ENCODE peak calls at places on chromosome 7, in six cellular contexts. E is K562, R is H1, I is GM12878, L is HepG2, X is GM12892. W is an unnamed sample.

GRCh38 chr7:29921404-29922010 is 68.1 kb downstream of the SCRN1 start:
- DNase-seq in E (peak), R (peak), I (peak), L (peak), X (peak), W (peak)

GRCh38 chr7:64614812-64615211 is 51.1 kb upstream of the ZNF107 start:
- DNase-seq in E (no peak), R (no peak), I (no peak), L (no peak), X (no peak), W (no peak)

GRCh38 chr7:155509725-155510551 is 36.4 kb downstream of the CNPY1 start:
- DNase-seq in E (no peak), R (peak), I (no peak), L (no peak), X (no peak), W (no peak)

GRCh38 chr7:51079494-51079893 is 237.1 kb downstream of the COBL start:
- DNase-seq in E (no peak), R (no peak), I (no peak), L (no peak), X (no peak), W (no peak)

GRCh38 chr7:56106108-56107073 is at the start of gene CHCHD2:
- DNase-seq in E (peak), R (peak), I (peak), L (peak), X (peak), W (peak)

GRCh38 chr7:94970085-94970576 is 62.7 kb downstream of the PPP1R9A start:
- DNase-seq in E (no peak), R (no peak), I (no peak), L (no peak), X (no peak), W (no peak)

GRCh38 chr7:101743241-101743994 is 74.0 kb upstream of the CUX1 start:
- DNase-seq in E (peak), R (peak), I (no peak), L (no peak), X (peak), W (peak)

GRCh38 chr7:11835260-11835659 is 3.3 kb upstream of the THSD7A start:
- DNase-seq in E (no peak), R (no peak), I (no peak), L (no peak), X (no peak), W (no peak)

GRCh38 chr7:877312-878232 is 1.2 kb downstream of the GET4 start:
- DNase-seq in E (peak), R (no peak), I (no peak), L (peak), X (no peak), W (no peak)

GRCh38 chr7:83677180-83677866 is 28.4 kb upstream of the SEMA3E start:
- DNase-seq in E (no peak), R (no peak), I (no peak), L (no peak), X (no peak), W (no peak)

GRCh38 chr7:39644170-39644569 is 20.8 kb downstream of the RALA start:
- DNase-seq in E (no peak), R (no peak), I (no peak), L (no peak), X (no peak), W (no peak)

GRCh38 chr7:32239764-32240163 is 169.6 kb upstream of the PDE1C start:
- DNase-seq in E (no peak), R (peak), I (no peak), L (no peak), X (no peak), W (no peak)

GRCh38 chr7:42372498-42372897 is 135.5 kb upstream of the GLI3 start:
- DNase-seq in E (no peak), R (no peak), I (no peak), L (no peak), X (no peak), W (no peak)

GRCh38 chr7:140521426-140521825 is 42.1 kb upstream of the MKRN1 start:
- DNase-seq in E (no peak), R (no peak), I (no peak), L (no peak), X (no peak), W (no peak)

GRCh38 chr7:6258440-6259182 is 13.8 kb downstream of the CYTH3 start:
- DNase-seq in E (no peak), R (peak), I (no peak), L (no peak), X (no peak), W (no peak)
- TF ChIP-seq TAF1 in E (no peak), R (no peak), I (no peak), L (no peak), X (no peak), W (no peak)

GRCh38 chr7:156618791-156619367 is 21.7 kb upstream of the RNF32 start:
- DNase-seq in E (no peak), R (no peak), I (no peak), L (no peak), X (no peak), W (no peak)

GRCh38 chr7:156618078-156618790 is 22.3 kb upstream of the RNF32 start:
- DNase-seq in E (no peak), R (no peak), I (no peak), L (no peak), X (no peak), W (no peak)

GRCh38 chr7:156616269-156617202 is 24.0 kb upstream of the RNF32 start:
- DNase-seq in E (no peak), R (peak), I (no peak), L (peak), X (no peak), W (no peak)

GRCh38 chr7:156614434-156615264 is 25.9 kb upstream of the RNF32 start:
- DNase-seq in E (no peak), R (no peak), I (no peak), L (peak), X (no peak), W (no peak)

DNA sequence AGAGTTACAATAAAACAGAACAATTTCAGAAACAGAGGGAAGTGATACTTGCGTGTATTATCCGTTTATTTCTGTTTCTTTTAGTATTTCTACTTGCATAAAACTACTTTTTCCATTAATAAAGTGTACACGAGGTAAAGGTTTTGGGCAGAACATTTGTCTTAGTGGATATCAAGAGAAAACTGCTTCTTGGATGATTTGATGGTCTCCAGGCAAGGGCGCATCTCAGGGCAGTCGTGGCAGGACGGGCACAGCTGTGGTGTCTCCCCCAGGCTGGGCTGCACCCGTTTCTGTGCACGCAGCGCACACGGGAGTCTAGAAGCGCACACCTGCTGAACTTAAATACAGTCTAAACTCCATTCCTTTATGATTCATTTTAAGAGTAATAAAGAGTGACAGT is 23.4 kb upstream of the RNF32 start:
- DNase-seq in E (no peak), R (no peak), I (no peak), L (no peak), X (no peak), W (no peak)
- TF ChIP-seq POLR2A in E (no peak), R (no peak), I (no peak), L (no peak), X (no peak), W (no peak)

GRCh38 chr7:144629011-144629410 is 206.8 kb downstream of the TPK1 start:
- DNase-seq in E (no peak), R (no peak), I (no peak), L (no peak), X (no peak), W (no peak)
- TF ChIP-seq TAF1 in E (no peak), R (no peak), I (no peak), L (no peak), X (no peak), W (no peak)

DNA sequence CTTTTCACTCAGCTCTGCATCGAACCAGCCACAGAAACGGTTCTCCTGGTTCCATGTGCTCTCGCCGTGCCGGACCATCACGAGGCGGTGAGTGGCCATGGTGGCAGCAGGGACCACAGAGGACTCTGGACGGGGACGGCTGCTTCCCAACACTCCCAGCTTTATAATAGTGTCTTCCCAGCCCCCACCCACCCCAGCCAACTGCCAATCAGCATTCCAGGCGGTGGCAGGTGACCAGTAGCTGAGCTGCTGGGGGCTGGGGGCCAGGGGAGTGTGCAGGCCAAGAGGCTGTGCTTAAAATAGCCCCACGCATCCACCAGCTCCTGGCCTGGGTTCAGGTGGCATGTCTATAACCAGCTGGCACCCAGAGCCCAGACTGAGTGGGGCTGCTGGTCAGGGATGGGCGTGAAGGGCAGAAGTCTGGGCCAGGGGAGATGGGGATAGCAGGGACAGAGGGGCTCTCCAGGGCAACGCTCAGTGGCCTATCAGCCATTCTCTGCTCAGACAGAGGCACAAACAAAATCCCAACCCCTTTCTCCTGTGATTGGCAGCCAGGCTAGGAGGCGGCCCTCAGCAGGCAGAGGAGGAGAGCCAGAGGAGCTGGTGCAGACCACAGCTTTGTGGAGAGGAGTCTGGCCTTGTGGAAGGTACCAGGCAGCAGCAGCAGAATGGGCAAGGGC is at the start of gene PGAM2:
- DNase-seq in E (no peak), R (peak), I (no peak), L (no peak), X (no peak), W (no peak)
- TF ChIP-seq POLR2A in E (peak), R (no peak), I (peak), L (peak), X (no peak), W (no peak)

W was measured in GM12891.